ENCODE peak calls at places on chromosomes 13 and 19, in seven cellular contexts. One of them, this sample, is unnamed.

GRCh38 chr19:53007200-53008054 is 6.3 kb upstream of the ERVV-1 start:
- DNase-seq in neural progenitor cell: no peak
- DNase-seq in BJ: no peak
- DNase-seq in RWPE1: no peak
- DNase-seq in body of pancreas: no peak
- DNase-seq in left lung: no peak
- DNase-seq in CD8-positive, alpha-beta T cell: no peak
- DNase-seq in this sample: no peak

GRCh38 chr13:27830010-27830409 is 37.7 kb downstream of the GSX1 start:
- DNase-seq in neural progenitor cell: peak
- DNase-seq in BJ: no peak
- DNase-seq in RWPE1: peak
- DNase-seq in body of pancreas: peak
- DNase-seq in left lung: peak
- DNase-seq in CD8-positive, alpha-beta T cell: peak
- DNase-seq in this sample: no peak

GRCh38 chr19:56076413-56076998 is 44.6 kb downstream of the ZNF787 start:
- DNase-seq in neural progenitor cell: peak
- DNase-seq in BJ: no peak
- DNase-seq in RWPE1: peak
- DNase-seq in body of pancreas: peak
- DNase-seq in left lung: no peak
- DNase-seq in CD8-positive, alpha-beta T cell: peak
- DNase-seq in this sample: peak

GRCh38 chr19:37872383-37872782 is 34.0 kb downstream of the WDR87 start:
- DNase-seq in neural progenitor cell: no peak
- DNase-seq in BJ: no peak
- DNase-seq in RWPE1: no peak
- DNase-seq in body of pancreas: no peak
- DNase-seq in left lung: no peak
- DNase-seq in CD8-positive, alpha-beta T cell: no peak
- DNase-seq in this sample: no peak

GRCh38 chr19:8004723-8005513 is 523 bp downstream of the ELAVL1 start:
- DNase-seq in neural progenitor cell: no peak
- DNase-seq in BJ: no peak
- DNase-seq in RWPE1: no peak
- DNase-seq in body of pancreas: peak
- DNase-seq in left lung: peak
- DNase-seq in CD8-positive, alpha-beta T cell: peak
- DNase-seq in this sample: no peak

GRCh38 chr13:97122381-97122996 is 99.6 kb upstream of the MBNL2 start:
- DNase-seq in neural progenitor cell: no peak
- DNase-seq in BJ: no peak
- DNase-seq in RWPE1: peak
- DNase-seq in body of pancreas: no peak
- DNase-seq in left lung: no peak
- DNase-seq in CD8-positive, alpha-beta T cell: no peak
- DNase-seq in this sample: no peak

GRCh38 chr19:48308695-48309586 is 16.4 kb upstream of the EMP3 start:
- DNase-seq in neural progenitor cell: peak
- DNase-seq in BJ: no peak
- DNase-seq in RWPE1: no peak
- DNase-seq in body of pancreas: no peak
- DNase-seq in left lung: no peak
- DNase-seq in CD8-positive, alpha-beta T cell: no peak
- DNase-seq in this sample: no peak

GRCh38 chr19:28949535-28949934 is 263.4 kb downstream of the UQCRFS1 start:
- DNase-seq in neural progenitor cell: no peak
- DNase-seq in BJ: no peak
- DNase-seq in RWPE1: no peak
- DNase-seq in body of pancreas: no peak
- DNase-seq in left lung: no peak
- DNase-seq in CD8-positive, alpha-beta T cell: no peak
- DNase-seq in this sample: no peak

GRCh38 chr13:86725105-86725504 is 925.9 kb upstream of the SLITRK6 start:
- DNase-seq in neural progenitor cell: peak
- DNase-seq in BJ: no peak
- DNase-seq in RWPE1: no peak
- DNase-seq in body of pancreas: no peak
- DNase-seq in left lung: no peak
- DNase-seq in CD8-positive, alpha-beta T cell: no peak
- DNase-seq in this sample: no peak

GRCh38 chr19:44072543-44073401 is 813 bp downstream of the ZNF284 start:
- DNase-seq in neural progenitor cell: no peak
- DNase-seq in BJ: no peak
- DNase-seq in RWPE1: peak
- DNase-seq in body of pancreas: no peak
- DNase-seq in left lung: no peak
- DNase-seq in CD8-positive, alpha-beta T cell: no peak
- DNase-seq in this sample: no peak

GRCh38 chr19:42419309-42419708 is 7.9 kb downstream of the LIPE start:
- DNase-seq in neural progenitor cell: no peak
- DNase-seq in BJ: no peak
- DNase-seq in RWPE1: no peak
- DNase-seq in body of pancreas: no peak
- DNase-seq in left lung: no peak
- DNase-seq in CD8-positive, alpha-beta T cell: no peak
- DNase-seq in this sample: peak

GRCh38 chr19:33459220-33459619 is 62.4 kb downstream of the PEPD start:
- DNase-seq in neural progenitor cell: no peak
- DNase-seq in BJ: no peak
- DNase-seq in RWPE1: no peak
- DNase-seq in body of pancreas: peak
- DNase-seq in left lung: peak
- DNase-seq in CD8-positive, alpha-beta T cell: no peak
- DNase-seq in this sample: no peak

GRCh38 chr19:17679526-17680234 is 8.5 kb downstream of the UNC13A start:
- DNase-seq in neural progenitor cell: peak
- DNase-seq in BJ: no peak
- DNase-seq in RWPE1: no peak
- DNase-seq in body of pancreas: no peak
- DNase-seq in left lung: no peak
- DNase-seq in CD8-positive, alpha-beta T cell: no peak
- DNase-seq in this sample: no peak

GRCh38 chr19:38252935-38253691 is 3.1 kb downstream of the PPP1R14A start:
- DNase-seq in neural progenitor cell: peak
- DNase-seq in BJ: no peak
- DNase-seq in RWPE1: no peak
- DNase-seq in body of pancreas: no peak
- DNase-seq in left lung: no peak
- DNase-seq in CD8-positive, alpha-beta T cell: no peak
- DNase-seq in this sample: no peak

GRCh38 chr13:46995874-46996273 is 99.0 kb upstream of the HTR2A start:
- DNase-seq in neural progenitor cell: no peak
- DNase-seq in BJ: no peak
- DNase-seq in RWPE1: no peak
- DNase-seq in body of pancreas: no peak
- DNase-seq in left lung: no peak
- DNase-seq in CD8-positive, alpha-beta T cell: no peak
- DNase-seq in this sample: no peak

GRCh38 chr19:48182434-48182833 is 12.0 kb downstream of the ZSWIM9 start:
- DNase-seq in neural progenitor cell: no peak
- DNase-seq in BJ: no peak
- DNase-seq in RWPE1: no peak
- DNase-seq in body of pancreas: no peak
- DNase-seq in left lung: no peak
- DNase-seq in CD8-positive, alpha-beta T cell: no peak
- DNase-seq in this sample: no peak

GRCh38 chr13:100630564-100630963 is 42.0 kb upstream of the GGACT start:
- DNase-seq in neural progenitor cell: peak
- DNase-seq in BJ: no peak
- DNase-seq in RWPE1: no peak
- DNase-seq in body of pancreas: no peak
- DNase-seq in left lung: no peak
- DNase-seq in CD8-positive, alpha-beta T cell: no peak
- DNase-seq in this sample: no peak

GRCh38 chr19:18789883-18790565 is 1.1 kb downstream of the COMP start:
- DNase-seq in neural progenitor cell: peak
- DNase-seq in BJ: no peak
- DNase-seq in RWPE1: no peak
- DNase-seq in body of pancreas: peak
- DNase-seq in left lung: peak
- DNase-seq in CD8-positive, alpha-beta T cell: no peak
- DNase-seq in this sample: no peak

GRCh38 chr13:41562083-41562482 is 104.7 kb downstream of the RGCC start:
- DNase-seq in neural progenitor cell: no peak
- DNase-seq in BJ: no peak
- DNase-seq in RWPE1: peak
- DNase-seq in body of pancreas: peak
- DNase-seq in left lung: no peak
- DNase-seq in CD8-positive, alpha-beta T cell: no peak
- DNase-seq in this sample: no peak

GRCh38 chr13:99005609-99006008 is 27.7 kb upstream of the DOCK9 start:
- DNase-seq in neural progenitor cell: no peak
- DNase-seq in BJ: no peak
- DNase-seq in RWPE1: no peak
- DNase-seq in body of pancreas: no peak
- DNase-seq in left lung: no peak
- DNase-seq in CD8-positive, alpha-beta T cell: no peak
- DNase-seq in this sample: no peak

GRCh38 chr19:43640424-43640757 is 741 bp upstream of the CADM4 start:
- DNase-seq in neural progenitor cell: no peak
- DNase-seq in BJ: no peak
- DNase-seq in RWPE1: no peak
- DNase-seq in body of pancreas: no peak
- DNase-seq in left lung: no peak
- DNase-seq in CD8-positive, alpha-beta T cell: no peak
- DNase-seq in this sample: no peak

GRCh38 chr19:3359850-3360493 is 6.4 kb upstream of the NFIC start:
- DNase-seq in neural progenitor cell: no peak
- DNase-seq in BJ: no peak
- DNase-seq in RWPE1: no peak
- DNase-seq in body of pancreas: no peak
- DNase-seq in left lung: no peak
- DNase-seq in CD8-positive, alpha-beta T cell: no peak
- DNase-seq in this sample: no peak

GRCh38 chr19:54104998-54105715 is 2.5 kb downstream of the NDUFA3 start:
- DNase-seq in neural progenitor cell: no peak
- DNase-seq in BJ: no peak
- DNase-seq in RWPE1: no peak
- DNase-seq in body of pancreas: no peak
- DNase-seq in left lung: no peak
- DNase-seq in CD8-positive, alpha-beta T cell: no peak
- DNase-seq in this sample: peak

GRCh38 chr13:101258071-101258470 is 158.2 kb downstream of the NALCN start:
- DNase-seq in neural progenitor cell: peak
- DNase-seq in BJ: peak
- DNase-seq in RWPE1: peak
- DNase-seq in body of pancreas: no peak
- DNase-seq in left lung: no peak
- DNase-seq in CD8-positive, alpha-beta T cell: no peak
- DNase-seq in this sample: no peak

GRCh38 chr19:40412866-40413265 is 312 bp downstream of the PRX start:
- DNase-seq in neural progenitor cell: no peak
- DNase-seq in BJ: no peak
- DNase-seq in RWPE1: no peak
- DNase-seq in body of pancreas: no peak
- DNase-seq in left lung: no peak
- DNase-seq in CD8-positive, alpha-beta T cell: no peak
- DNase-seq in this sample: no peak

GRCh38 chr19:17348700-17349099 is 11.3 kb downstream of the GTPBP3 start:
- DNase-seq in neural progenitor cell: peak
- DNase-seq in BJ: no peak
- DNase-seq in RWPE1: no peak
- DNase-seq in body of pancreas: peak
- DNase-seq in left lung: no peak
- DNase-seq in CD8-positive, alpha-beta T cell: no peak
- DNase-seq in this sample: no peak

GRCh38 chr19:16367269-16367683 is 42.6 kb downstream of the KLF2 start:
- DNase-seq in neural progenitor cell: no peak
- DNase-seq in BJ: no peak
- DNase-seq in RWPE1: no peak
- DNase-seq in body of pancreas: no peak
- DNase-seq in left lung: peak
- DNase-seq in CD8-positive, alpha-beta T cell: peak
- DNase-seq in this sample: no peak

GRCh38 chr13:99911965-99912566 is 59.5 kb downstream of the ZIC5 start:
- DNase-seq in neural progenitor cell: no peak
- DNase-seq in BJ: no peak
- DNase-seq in RWPE1: no peak
- DNase-seq in body of pancreas: no peak
- DNase-seq in left lung: no peak
- DNase-seq in CD8-positive, alpha-beta T cell: no peak
- DNase-seq in this sample: no peak

GRCh38 chr13:102198418-102199322 is 203.2 kb downstream of the FGF14 start:
- DNase-seq in neural progenitor cell: no peak
- DNase-seq in BJ: peak
- DNase-seq in RWPE1: peak
- DNase-seq in body of pancreas: no peak
- DNase-seq in left lung: no peak
- DNase-seq in CD8-positive, alpha-beta T cell: no peak
- DNase-seq in this sample: no peak

GRCh38 chr13:113732961-113733950 is 25.8 kb upstream of the TMEM255B start:
- DNase-seq in neural progenitor cell: no peak
- DNase-seq in BJ: no peak
- DNase-seq in RWPE1: no peak
- DNase-seq in body of pancreas: no peak
- DNase-seq in left lung: peak
- DNase-seq in CD8-positive, alpha-beta T cell: no peak
- DNase-seq in this sample: peak
- TF ChIP-seq CTCF in neural progenitor cell: no peak
- TF ChIP-seq CTCF in BJ: no peak
- TF ChIP-seq CTCF in RWPE1: no peak
- TF ChIP-seq CTCF in body of pancreas: no peak
- TF ChIP-seq CTCF in left lung: no peak
- TF ChIP-seq CTCF in CD8-positive, alpha-beta T cell: no peak
- TF ChIP-seq CTCF in this sample: no peak

DNA sequence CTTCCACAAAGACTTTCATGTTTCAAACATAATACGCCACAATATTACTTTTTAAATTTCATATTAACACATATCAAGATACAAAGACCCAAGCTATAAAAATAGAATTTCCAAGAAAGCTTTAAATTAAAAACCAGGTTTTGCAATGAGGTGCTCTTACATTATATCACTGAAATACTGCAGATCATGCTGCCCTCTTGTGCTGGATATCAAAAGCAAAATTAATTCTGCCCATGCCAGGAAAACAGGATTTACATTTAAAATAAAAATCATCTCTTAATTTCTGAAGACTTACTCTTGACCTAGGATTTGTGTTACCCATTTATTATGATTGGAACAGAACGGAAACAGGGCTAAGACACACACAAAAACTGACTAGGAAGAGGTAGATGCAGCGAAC is 145.0 kb downstream of the ABCC4 start:
- DNase-seq in neural progenitor cell: no peak
- DNase-seq in BJ: no peak
- DNase-seq in RWPE1: peak
- DNase-seq in body of pancreas: no peak
- DNase-seq in left lung: no peak
- DNase-seq in CD8-positive, alpha-beta T cell: no peak
- DNase-seq in this sample: no peak
- TF ChIP-seq CTCF in neural progenitor cell: peak
- TF ChIP-seq CTCF in BJ: peak
- TF ChIP-seq CTCF in RWPE1: peak
- TF ChIP-seq CTCF in body of pancreas: peak
- TF ChIP-seq CTCF in left lung: no peak
- TF ChIP-seq CTCF in CD8-positive, alpha-beta T cell: no peak
- TF ChIP-seq CTCF in this sample: peak

GRCh38 chr19:35740423-35741215 is 1.6 kb downstream of the IGFLR1 start:
- DNase-seq in neural progenitor cell: peak
- DNase-seq in BJ: peak
- DNase-seq in RWPE1: peak
- DNase-seq in body of pancreas: peak
- DNase-seq in left lung: peak
- DNase-seq in CD8-positive, alpha-beta T cell: peak
- DNase-seq in this sample: peak
- TF ChIP-seq CTCF in neural progenitor cell: peak
- TF ChIP-seq CTCF in BJ: peak
- TF ChIP-seq CTCF in RWPE1: no peak
- TF ChIP-seq CTCF in body of pancreas: peak
- TF ChIP-seq CTCF in left lung: no peak
- TF ChIP-seq CTCF in CD8-positive, alpha-beta T cell: no peak
- TF ChIP-seq CTCF in this sample: peak

GRCh38 chr19:12806242-12807131 is at the start of gene RNASEH2A:
- DNase-seq in neural progenitor cell: peak
- DNase-seq in BJ: no peak
- DNase-seq in RWPE1: peak
- DNase-seq in body of pancreas: peak
- DNase-seq in left lung: peak
- DNase-seq in CD8-positive, alpha-beta T cell: peak
- DNase-seq in this sample: no peak
- TF ChIP-seq CTCF in neural progenitor cell: peak
- TF ChIP-seq CTCF in BJ: peak
- TF ChIP-seq CTCF in RWPE1: no peak
- TF ChIP-seq CTCF in body of pancreas: peak
- TF ChIP-seq CTCF in left lung: peak
- TF ChIP-seq CTCF in CD8-positive, alpha-beta T cell: no peak
- TF ChIP-seq CTCF in this sample: peak